ENCODE peak calls at places on chromosomes 1 and 21, in five cellular contexts. F is activated B cell treated with CpG ODN at 0.5 μM for 24 hours; P is CD4-positive, alpha-beta T cell; Q is PC-3; K is choroid plexus epithelial cell. T is an unnamed sample.

GRCh38 chr1:70277875-70278274 is 56.7 kb downstream of the SRSF11 start:
- DNase-seq in F (no peak), P (no peak), Q (no peak), K (no peak), T (no peak)

GRCh38 chr1:32623775-32624174 is 26.6 kb downstream of the ZBTB8OS start:
- DNase-seq in F (no peak), P (no peak), Q (no peak), K (no peak), T (no peak)

GRCh38 chr1:83931658-83932253 is 67.2 kb downstream of the TTLL7 start:
- DNase-seq in F (no peak), P (no peak), Q (peak), K (peak), T (peak)

GRCh38 chr1:34976384-34977209 is 8.6 kb downstream of the TMEM35B start:
- DNase-seq in F (no peak), P (no peak), Q (no peak), K (no peak), T (no peak)

GRCh38 chr1:6223617-6224016 is 12.1 kb downstream of the ICMT start:
- DNase-seq in F (no peak), P (no peak), Q (peak), K (no peak), T (no peak)

GRCh38 chr21:36723371-36723881 is 24.5 kb downstream of the SIM2 start:
- DNase-seq in F (no peak), P (peak), Q (no peak), K (no peak), T (no peak)

GRCh38 chr1:43285269-43285986 is at the start of gene C1orf210:
- DNase-seq in F (no peak), P (no peak), Q (peak), K (no peak), T (no peak)

GRCh38 chr1:115764541-115764940 is 4.0 kb downstream of the CASQ2 start:
- DNase-seq in F (no peak), P (no peak), Q (peak), K (peak), T (no peak)

DNA sequence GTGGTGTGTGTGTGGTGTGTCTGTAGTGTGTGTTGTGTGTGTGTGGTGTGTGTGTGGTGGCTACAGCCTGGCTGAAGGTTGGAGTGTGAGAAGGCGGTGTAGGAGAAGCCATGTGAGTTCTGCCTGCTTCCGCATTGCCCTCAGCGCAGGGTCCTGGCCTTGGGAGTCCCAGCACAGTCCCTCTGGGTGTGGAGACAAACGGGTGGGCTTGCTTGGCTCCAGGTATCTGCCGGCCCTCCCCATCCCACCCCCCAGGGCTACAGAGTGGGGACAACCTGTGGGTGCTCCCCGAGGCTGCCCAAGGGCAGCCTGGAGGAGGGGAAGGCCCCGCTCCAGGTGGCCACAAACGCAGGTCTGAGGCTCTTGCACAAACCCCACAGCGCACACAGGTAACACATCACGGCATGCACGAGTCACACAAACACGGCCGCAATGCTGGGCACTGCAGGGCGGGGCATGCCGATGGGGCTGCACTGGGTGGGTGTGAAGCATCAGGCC is 31.7 kb upstream of the ADARB1 start:
- DNase-seq in F (no peak), P (no peak), Q (no peak), K (no peak), T (no peak)
- TF ChIP-seq CTCF in F (no peak), P (no peak), Q (no peak), K (no peak), T (no peak)

GRCh38 chr1:217389895-217390294 is 241.0 kb downstream of the GPATCH2 start:
- DNase-seq in F (no peak), P (no peak), Q (no peak), K (no peak), T (no peak)

GRCh38 chr1:217393901-217394300 is 237.0 kb downstream of the GPATCH2 start:
- DNase-seq in F (no peak), P (no peak), Q (peak), K (peak), T (no peak)
- TF ChIP-seq CTCF in F (no peak), P (no peak), Q (peak), K (peak), T (no peak)

GRCh38 chr1:76079475-76080227 is 5.1 kb downstream of the ST6GALNAC3 start:
- DNase-seq in F (no peak), P (no peak), Q (no peak), K (no peak), T (no peak)
- TF ChIP-seq CTCF in F (no peak), P (no peak), Q (no peak), K (no peak), T (no peak)

DNA sequence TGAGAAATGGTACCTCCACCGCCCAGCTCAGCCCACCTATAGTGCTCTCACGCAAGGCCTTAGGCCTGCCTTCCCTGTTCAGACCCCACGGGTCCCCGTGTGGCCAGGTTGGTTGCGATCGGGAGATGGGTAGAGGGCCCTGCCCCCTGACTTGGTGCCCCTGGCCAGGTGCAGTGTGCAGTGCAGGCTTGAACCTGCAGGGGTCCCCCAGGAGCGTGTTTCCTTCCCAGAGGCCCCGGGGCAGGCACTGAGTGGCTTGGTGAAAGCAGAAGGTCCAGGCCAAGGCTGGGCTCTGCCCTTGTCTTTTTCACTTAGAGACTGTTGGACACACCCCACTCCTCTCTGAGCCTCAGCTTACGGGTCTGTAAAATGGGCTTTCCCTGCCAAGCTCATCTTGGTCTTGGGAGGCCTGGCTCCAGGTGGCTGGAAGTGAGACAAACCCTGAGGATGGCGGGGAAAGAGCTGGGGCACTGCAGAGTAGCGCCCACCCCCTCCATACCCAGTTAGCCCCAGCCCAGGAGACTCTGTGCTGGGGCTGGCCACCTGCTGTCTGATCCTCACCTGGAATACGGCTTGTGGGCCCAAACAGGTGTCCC is 9.3 kb upstream of the HES5 start:
- DNase-seq in F (no peak), P (no peak), Q (peak), K (no peak), T (no peak)
- TF ChIP-seq CTCF in F (no peak), P (peak), Q (peak), K (peak), T (peak)

GRCh38 chr21:15037095-15037730 is 27.6 kb downstream of the NRIP1 start:
- DNase-seq in F (no peak), P (no peak), Q (no peak), K (no peak), T (no peak)

GRCh38 chr21:15037894-15038293 is 26.9 kb downstream of the NRIP1 start:
- DNase-seq in F (no peak), P (no peak), Q (no peak), K (no peak), T (no peak)

GRCh38 chr21:15036189-15036588 is 28.6 kb downstream of the NRIP1 start:
- DNase-seq in F (no peak), P (no peak), Q (no peak), K (no peak), T (no peak)

GRCh38 chr21:15031790-15032357 is 32.9 kb downstream of the NRIP1 start:
- DNase-seq in F (no peak), P (no peak), Q (no peak), K (peak), T (no peak)

DNA sequence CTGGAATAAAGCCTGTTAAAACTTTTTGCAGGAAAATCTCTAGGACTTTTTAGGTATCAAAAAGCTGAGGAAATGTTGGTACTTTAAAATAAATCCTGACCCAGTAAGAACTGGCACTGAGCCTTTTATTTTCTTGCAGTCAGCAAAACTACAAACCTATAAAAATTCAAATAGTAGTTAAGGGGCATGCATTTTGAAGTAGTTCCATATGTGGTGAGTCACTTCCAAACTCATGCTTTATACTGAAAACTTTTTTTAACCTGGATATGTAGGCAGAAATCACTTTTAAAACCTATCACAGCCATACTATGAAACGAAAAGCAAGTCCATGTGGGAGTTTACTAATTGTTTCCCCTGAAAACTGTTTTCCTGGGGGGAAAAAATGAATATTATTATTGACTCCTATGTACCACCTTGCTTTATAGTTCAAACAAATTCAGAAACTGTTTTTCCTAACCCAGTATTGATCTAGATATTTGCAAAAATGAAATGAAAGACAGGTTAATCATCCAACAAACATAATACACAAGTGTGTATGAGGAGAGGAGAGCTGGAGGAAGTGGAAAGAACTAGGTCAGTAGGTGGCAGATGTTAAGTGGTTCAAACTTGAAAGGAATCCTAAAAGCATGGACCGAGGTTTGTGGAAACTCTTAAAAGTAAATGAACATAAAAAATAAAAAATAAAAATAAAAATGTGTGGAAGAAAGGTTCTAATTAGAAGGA is 30.5 kb downstream of the NRIP1 start:
- DNase-seq in F (no peak), P (no peak), Q (peak), K (peak), T (peak)
- TF ChIP-seq CTCF in F (no peak), P (no peak), Q (no peak), K (peak), T (no peak)

GRCh38 chr1:197841828-197842573 is 60.4 kb upstream of the C1orf53 start:
- DNase-seq in F (no peak), P (no peak), Q (no peak), K (peak), T (no peak)

GRCh38 chr1:197838836-197839235 is 63.6 kb upstream of the DENND1B start:
- DNase-seq in F (no peak), P (no peak), Q (peak), K (peak), T (peak)

GRCh38 chr1:197845886-197846285 is 56.5 kb upstream of the C1orf53 start:
- DNase-seq in F (no peak), P (no peak), Q (no peak), K (no peak), T (no peak)

GRCh38 chr1:197837911-197838310 is 62.6 kb upstream of the DENND1B start:
- DNase-seq in F (no peak), P (no peak), Q (peak), K (no peak), T (no peak)

GRCh38 chr1:197841158-197841557 is 61.3 kb upstream of the C1orf53 start:
- DNase-seq in F (no peak), P (no peak), Q (no peak), K (no peak), T (no peak)
- TF ChIP-seq CTCF in F (no peak), P (no peak), Q (no peak), K (no peak), T (no peak)

GRCh38 chr21:27168084-27168483 is 201.2 kb upstream of the ADAMTS5 start:
- DNase-seq in F (no peak), P (no peak), Q (peak), K (peak), T (no peak)
- TF ChIP-seq CTCF in F (no peak), P (no peak), Q (no peak), K (no peak), T (no peak)

T was measured in AG09319.